ENCODE peak calls at places on chromosomes 16 and 17, in seven cellular contexts. Y is aorta, A is ovary, F is thoracic aorta, U is kidney epithelial cell, D is dorsolateral prefrontal cortex, S is esophagus squamous epithelium. X is an unnamed sample.

GRCh38 chr17:68942389-68942788 is 12.8 kb downstream of the ABCA8 start:
- DNase-seq in F (no peak), U (no peak), D (no peak), A (no peak), S (no peak), Y (no peak), X (no peak)

GRCh38 chr16:58366247-58367031 is 25.8 kb upstream of the GINS3 start:
- DNase-seq in D (no peak), S (no peak), Y (no peak), A (no peak), F (no peak), U (peak; percentile 53), X (no peak)

GRCh38 chr17:40198576-40198975 is 20.5 kb upstream of the WIPF2 start:
- DNase-seq in Y (no peak), U (no peak), D (no peak), F (no peak), A (no peak), S (no peak), X (no peak)

GRCh38 chr17:39899215-39899614 is 19.2 kb downstream of the GSDMB start:
- DNase-seq in F (no peak), S (no peak), A (no peak), U (no peak), Y (no peak), D (no peak), X (no peak)

GRCh38 chr17:2195729-2196128 is 107.9 kb downstream of the SMG6 start:
- DNase-seq in D (no peak), U (no peak), A (no peak), S (no peak), F (no peak), Y (no peak), X (no peak)

GRCh38 chr16:85984211-85984880 is 85.4 kb downstream of the IRF8 start:
- DNase-seq in D (no peak), U (no peak), A (no peak), S (no peak), Y (peak; percentile 14), F (no peak), X (no peak)

GRCh38 chr16:81779540-81780320 is 639 bp downstream of the PLCG2 start:
- DNase-seq in U (no peak), Y (peak; percentile 77), A (no peak), S (no peak), D (no peak), F (no peak), X (no peak)

GRCh38 chr16:70460737-70461261 is 6.4 kb downstream of the FCSK start:
- DNase-seq in A (no peak), Y (no peak), U (no peak), D (no peak), S (no peak), F (no peak), X (no peak)

GRCh38 chr17:49573510-49574282 is 2.0 kb upstream of the NXPH3 start:
- DNase-seq in U (no peak), F (no peak), D (no peak), S (no peak), A (no peak), Y (peak; percentile 75), X (no peak)

GRCh38 chr17:49571764-49572163 is 3.9 kb upstream of the NXPH3 start:
- DNase-seq in Y (no peak), S (no peak), U (no peak), D (no peak), A (no peak), F (no peak), X (no peak)

GRCh38 chr17:49572226-49572625 is 3.4 kb upstream of the NXPH3 start:
- DNase-seq in A (no peak), U (no peak), S (no peak), F (no peak), Y (peak; percentile 52), D (no peak), X (no peak)

GRCh38 chr17:49574283-49574892 is 1.3 kb upstream of the NXPH3 start:
- DNase-seq in D (no peak), S (no peak), U (no peak), Y (peak; percentile 80), F (no peak), A (no peak), X (no peak)

DNA sequence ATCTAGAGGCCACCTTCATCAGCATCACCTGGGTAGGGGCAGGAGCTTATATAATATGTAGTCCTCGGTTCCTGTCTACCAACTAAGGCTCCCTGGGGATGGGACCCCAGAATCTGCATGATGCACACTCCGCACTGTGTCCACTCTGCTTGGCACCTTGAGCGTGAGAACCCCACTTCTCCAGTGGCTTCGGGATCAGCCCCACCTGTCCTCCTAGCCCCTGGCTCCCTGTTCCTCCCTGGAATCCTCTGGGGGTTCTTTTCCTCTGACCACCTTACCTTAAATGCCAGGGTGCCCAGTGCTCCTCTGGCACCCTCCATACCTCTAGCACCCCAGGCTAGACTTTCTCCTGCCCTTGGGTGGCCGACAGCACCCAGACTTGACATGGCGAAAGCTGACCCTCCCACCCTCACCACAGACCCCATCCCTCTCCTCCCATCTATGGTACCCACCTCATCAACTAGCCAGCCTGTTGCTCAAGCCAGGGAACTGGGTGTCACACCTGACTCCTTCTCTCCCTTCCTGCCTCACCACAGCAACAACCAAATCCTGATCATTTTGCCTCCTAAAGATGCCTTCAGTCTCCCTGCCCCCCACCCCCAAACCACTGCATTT is 2.8 kb upstream of the NXPH3 start:
- DNase-seq in D (no peak), F (no peak), Y (peak; percentile 41), S (no peak), U (no peak), A (no peak), X (no peak)
- H3K27me3 ChIP-seq in D (no peaks in the 10 kb centered on the region), F (no peaks in the 10 kb centered on the region), Y (no peaks in the 10 kb centered on the region), S (no peaks in the 10 kb centered on the region), U (peaks cover 67% of the 10 kb centered on the region), A (no peaks in the 10 kb centered on the region), X (peaks cover 2% of the 10 kb centered on the region)

DNA sequence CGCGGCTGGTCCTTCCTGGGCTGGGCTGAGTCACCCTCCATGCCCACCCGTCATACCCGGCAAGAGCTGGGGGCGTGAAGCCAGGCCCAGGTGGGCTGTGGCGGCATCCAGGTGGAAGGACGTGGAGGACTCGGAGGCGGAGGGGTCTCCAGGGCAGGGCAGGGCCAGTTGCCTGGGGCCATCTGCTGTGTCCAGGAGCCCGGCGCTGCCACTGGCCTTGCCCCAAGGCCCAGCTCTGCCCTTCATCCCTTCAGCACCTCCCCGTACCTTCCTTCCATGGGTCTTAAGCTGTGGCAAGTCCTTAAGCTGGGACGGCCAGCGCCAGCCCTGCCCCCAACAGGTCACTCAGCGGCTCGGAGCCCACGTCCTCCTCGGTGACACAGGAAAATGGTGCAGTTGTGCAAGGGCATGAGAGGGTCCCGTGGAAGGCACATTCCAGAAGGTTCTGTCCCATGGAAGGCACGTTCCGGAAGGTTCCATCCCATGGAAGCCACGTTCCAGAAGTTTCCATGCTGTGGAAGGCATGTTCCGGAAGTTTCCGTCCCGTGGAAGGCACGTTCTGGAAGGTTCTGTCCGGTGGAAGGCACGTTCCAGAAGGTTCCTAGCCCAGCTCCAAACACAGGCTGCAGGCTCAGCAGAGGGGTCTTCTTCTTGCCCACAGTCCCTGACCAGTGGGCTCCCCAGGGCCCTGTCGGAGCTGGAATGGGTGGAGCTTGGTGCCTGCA is 10.4 kb upstream of the CDH15 start:
- DNase-seq in S (no peak), Y (no peak), U (no peak), F (no peak), D (no peak), A (no peak), X (no peak)
- H3K4me3 ChIP-seq in S (no peak overlapping the region), Y (no peak overlapping the region), U (no peak overlapping the region), F (no peak overlapping the region), D (no peak overlapping the region), A (no peak overlapping the region), X (no peak overlapping the region)

GRCh38 chr17:62824290-62825135 is 16.4 kb upstream of the MARCHF10 start:
- DNase-seq in D (no peak), Y (no peak), S (no peak), F (no peak), U (peak; percentile 99), A (no peak), X (peak; percentile 89)

GRCh38 chr17:62827722-62828498 is 19.8 kb upstream of the MARCHF10 start:
- DNase-seq in U (no peak), D (no peak), F (no peak), A (no peak), Y (no peak), S (no peak), X (no peak)

GRCh38 chr17:62826956-62827355 is 18.8 kb upstream of the MARCHF10 start:
- DNase-seq in S (no peak), U (no peak), Y (no peak), A (no peak), D (no peak), F (no peak), X (no peak)

GRCh38 chr17:62823111-62823895 is 15.2 kb upstream of the MARCHF10 start:
- DNase-seq in F (no peak), Y (no peak), A (no peak), S (no peak), D (no peak), U (no peak), X (no peak)

DNA sequence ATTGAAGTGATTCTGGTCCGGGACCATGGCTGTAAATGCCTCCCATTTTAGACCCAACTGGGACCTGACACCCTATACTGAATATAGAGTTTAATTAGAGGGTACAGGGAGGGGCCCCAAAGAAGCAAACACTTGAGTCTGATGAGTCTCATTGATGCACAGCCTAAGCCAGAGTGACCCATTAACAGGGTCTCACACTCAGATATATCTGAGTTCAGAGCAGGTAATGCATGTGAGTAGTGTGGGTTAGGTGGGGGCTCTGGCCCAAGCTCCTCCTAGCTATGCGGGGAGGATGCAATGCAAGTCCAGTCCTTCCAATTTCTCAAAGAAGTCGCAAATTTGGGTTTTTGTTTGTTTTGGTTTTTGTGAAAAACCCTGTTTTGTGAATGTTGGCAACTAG is 17.1 kb upstream of the MARCHF10 start:
- DNase-seq in S (no peak), U (no peak), D (no peak), F (no peak), Y (no peak), A (no peak), X (no peak)
- H3K27me3 ChIP-seq in S (no peaks in the 10 kb centered on the region), U (no peaks in the 10 kb centered on the region), D (no peaks in the 10 kb centered on the region), F (no peaks in the 10 kb centered on the region), Y (no peaks in the 10 kb centered on the region), A (no peaks in the 10 kb centered on the region), X (no peaks in the 10 kb centered on the region)

GRCh38 chr17:16517477-16517876 is 25.5 kb upstream of the LRRC75A start:
- DNase-seq in A (no peak), F (no peak), Y (no peak), U (no peak), D (no peak), S (no peak), X (no peak)

GRCh38 chr17:16515933-16516332 is 23.9 kb upstream of the LRRC75A start:
- DNase-seq in D (no peak), U (no peak), Y (no peak), A (no peak), S (no peak), F (no peak), X (no peak)

GRCh38 chr17:16516594-16517018 is 24.6 kb upstream of the LRRC75A start:
- DNase-seq in F (no peak), D (peak; percentile 90), U (no peak), A (peak; percentile 26), Y (no peak), S (no peak), X (peak; percentile 23)

GRCh38 chr17:16521070-16521727 is 29.2 kb upstream of the LRRC75A start:
- DNase-seq in S (no peak), F (no peak), Y (no peak), A (peak; percentile 80), U (no peak), D (peak; percentile 78), X (peak; percentile 45)

DNA sequence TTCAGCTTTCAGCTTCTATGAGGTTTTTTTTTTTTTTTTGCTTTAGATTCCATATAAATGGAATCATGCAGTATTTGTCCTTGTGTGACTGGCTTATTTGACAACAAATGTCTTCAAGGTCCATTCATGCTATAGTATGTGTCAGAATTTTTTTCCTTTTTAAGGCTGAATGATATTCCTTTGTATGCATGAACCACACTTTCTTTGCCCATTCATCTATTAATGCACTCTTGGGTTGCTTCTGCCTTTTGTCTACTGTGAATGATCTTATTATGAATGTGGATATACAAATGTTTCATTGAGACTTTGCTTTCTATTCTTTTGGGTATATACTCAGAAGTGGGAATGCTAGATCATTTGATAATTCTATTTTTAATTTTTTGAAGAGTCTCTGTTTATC is 27.0 kb upstream of the LRRC75A start:
- DNase-seq in S (no peak), Y (no peak), U (no peak), F (no peak), D (no peak), A (no peak), X (no peak)
- H3K4me3 ChIP-seq in S (no peak overlapping the region), Y (no peak overlapping the region), U (no peak overlapping the region), F (no peak overlapping the region), D (no peak overlapping the region), A (no peak overlapping the region), X (no peak overlapping the region)